ENCODE peak calls at places on chromosome 6, in six cellular contexts. A is BJ; G is prostate gland; F is PC-3; S is CD4-positive, CD25-positive, alpha-beta regulatory T cell; C is CD8-positive, alpha-beta T cell. X is an unnamed sample. For H3K27me3, the result is how much of the 10 kb centered on the place peaks cover.

GRCh38 chr6:119350202-119351004 is 842 bp upstream of the MAN1A1 start:
- DNase-seq in A (no peak), G (no peak), F (peak), S (peak), C (peak), X (peak)

GRCh38 chr6:37783025-37783825 is 36.3 kb upstream of the ZFAND3 start:
- DNase-seq in A (no peak), G (no peak), F (peak), S (no peak), C (no peak), X (peak)

GRCh38 chr6:115460913-115461312 is 599.8 kb downstream of the FRK start:
- DNase-seq in A (no peak), G (no peak), F (no peak), S (no peak), C (no peak), X (no peak)

GRCh38 chr6:169962604-169963469 is 211.4 kb downstream of the ERMARD start:
- DNase-seq in A (no peak), G (no peak), F (no peak), S (no peak), C (peak), X (no peak)

GRCh38 chr6:107318100-107318736 is 141.1 kb downstream of the PDSS2 start:
- DNase-seq in A (no peak), G (peak), F (peak), S (peak), C (no peak), X (peak)

GRCh38 chr6:52548353-52548713 is 28.5 kb downstream of the TRAM2 start:
- DNase-seq in A (no peak), G (no peak), F (no peak), S (no peak), C (no peak), X (no peak)

GRCh38 chr6:24581084-24581669 is 64.8 kb downstream of the KIAA0319 start:
- DNase-seq in A (no peak), G (peak), F (peak), S (peak), C (peak), X (peak)

GRCh38 chr6:1640476-1640875 is 30.8 kb downstream of the FOXC1 start:
- DNase-seq in A (no peak), G (no peak), F (no peak), S (no peak), C (no peak), X (no peak)

GRCh38 chr6:14354919-14355572 is 237.5 kb downstream of the CD83 start:
- DNase-seq in A (peak), G (peak), F (peak), S (no peak), C (no peak), X (peak)

GRCh38 chr6:71737953-71738352 is 148.4 kb upstream of the RIMS1 start:
- DNase-seq in A (no peak), G (no peak), F (no peak), S (no peak), C (no peak), X (no peak)

GRCh38 chr6:81304486-81304885 is 448.0 kb downstream of the TENT5A start:
- DNase-seq in A (no peak), G (no peak), F (no peak), S (no peak), C (no peak), X (peak)

GRCh38 chr6:13641315-13641714 is 26.2 kb downstream of the NOL7 start:
- DNase-seq in A (no peak), G (no peak), F (no peak), S (no peak), C (no peak), X (peak)

GRCh38 chr6:94049001-94049400 is 629.6 kb upstream of the EPHA7 start:
- DNase-seq in A (no peak), G (no peak), F (no peak), S (no peak), C (no peak), X (no peak)

GRCh38 chr6:36129889-36130671 is at the start of gene MAPK13:
- DNase-seq in A (no peak), G (peak), F (peak), S (peak), C (no peak), X (peak)

GRCh38 chr6:47358440-47359225 is 48.9 kb upstream of the TNFRSF21 start:
- DNase-seq in A (no peak), G (no peak), F (no peak), S (no peak), C (no peak), X (no peak)

GRCh38 chr6:117956386-117956785 is 49.3 kb downstream of the SLC35F1 start:
- DNase-seq in A (no peak), G (no peak), F (peak), S (no peak), C (no peak), X (no peak)

GRCh38 chr6:148935705-148936306 is 189.0 kb downstream of the UST start:
- DNase-seq in A (no peak), G (no peak), F (peak), S (no peak), C (no peak), X (peak)

GRCh38 chr6:97215157-97215769 is 67.8 kb downstream of the MMS22L start:
- DNase-seq in A (peak), G (no peak), F (peak), S (peak), C (no peak), X (peak)

GRCh38 chr6:42889815-42890214 is 10.4 kb downstream of the RPL7L1 start:
- DNase-seq in A (no peak), G (no peak), F (peak), S (peak), C (no peak), X (no peak)

GRCh38 chr6:142902636-142903053 is 42.3 kb downstream of the HIVEP2 start:
- DNase-seq in A (peak), G (no peak), F (peak), S (peak), C (peak), X (peak)

GRCh38 chr6:25137497-25137896 is 141.7 kb upstream of the CARMIL1 start:
- DNase-seq in A (no peak), G (no peak), F (no peak), S (peak), C (no peak), X (peak)

GRCh38 chr6:7939186-7939863 is 28.7 kb upstream of the TXNDC5 start:
- DNase-seq in A (no peak), G (no peak), F (no peak), S (no peak), C (no peak), X (peak)

GRCh38 chr6:165961236-165961751 is 206.4 kb downstream of the TBXT start:
- DNase-seq in A (no peak), G (no peak), F (no peak), S (no peak), C (no peak), X (no peak)

GRCh38 chr6:105794870-105795269 is 291.3 kb upstream of the PRDM1 start:
- DNase-seq in A (no peak), G (no peak), F (peak), S (no peak), C (no peak), X (no peak)

GRCh38 chr6:128139519-128139918 is 238.7 kb upstream of the THEMIS start:
- DNase-seq in A (no peak), G (no peak), F (peak), S (no peak), C (no peak), X (peak)

GRCh38 chr6:112241820-112242443 is 12.4 kb downstream of the LAMA4 start:
- DNase-seq in A (no peak), G (no peak), F (no peak), S (no peak), C (no peak), X (no peak)

GRCh38 chr6:35072698-35073055 is 68.5 kb downstream of the TCP11 start:
- DNase-seq in A (no peak), G (no peak), F (no peak), S (no peak), C (no peak), X (no peak)

GRCh38 chr6:1296542-1296941 is 15.4 kb upstream of the FOXQ1 start:
- DNase-seq in A (no peak), G (no peak), F (peak), S (no peak), C (no peak), X (peak)

GRCh38 chr6:106560966-106561740 is 68.1 kb downstream of the RTN4IP1 start:
- DNase-seq in A (no peak), G (no peak), F (no peak), S (no peak), C (no peak), X (peak)

GRCh38 chr6:155419161-155419560 is 36.5 kb downstream of the NOX3 start:
- DNase-seq in A (no peak), G (no peak), F (no peak), S (no peak), C (no peak), X (peak)

GRCh38 chr6:17393335-17394191 is at the start of gene CAP2:
- DNase-seq in A (peak), G (peak), F (peak), S (no peak), C (no peak), X (peak)

GRCh38 chr6:107491059-107491609 is 1.2 kb downstream of the SOBP start:
- DNase-seq in A (no peak), G (peak), F (no peak), S (no peak), C (peak), X (peak)

GRCh38 chr6:30508890-30509736 is 19.8 kb downstream of the HLA-E start:
- DNase-seq in A (no peak), G (no peak), F (peak), S (peak), C (peak), X (no peak)

GRCh38 chr6:23454090-23454998 is 671.7 kb upstream of the NRSN1 start:
- DNase-seq in A (no peak), G (no peak), F (peak), S (no peak), C (no peak), X (peak)

GRCh38 chr6:129901910-129902309 is 40.8 kb upstream of the TMEM244 start:
- DNase-seq in A (no peak), G (no peak), F (peak), S (no peak), C (no peak), X (no peak)

GRCh38 chr6:24798740-24799540 is at the start of gene ARMH2:
- DNase-seq in A (no peak), G (no peak), F (no peak), S (no peak), C (no peak), X (no peak)

DNA sequence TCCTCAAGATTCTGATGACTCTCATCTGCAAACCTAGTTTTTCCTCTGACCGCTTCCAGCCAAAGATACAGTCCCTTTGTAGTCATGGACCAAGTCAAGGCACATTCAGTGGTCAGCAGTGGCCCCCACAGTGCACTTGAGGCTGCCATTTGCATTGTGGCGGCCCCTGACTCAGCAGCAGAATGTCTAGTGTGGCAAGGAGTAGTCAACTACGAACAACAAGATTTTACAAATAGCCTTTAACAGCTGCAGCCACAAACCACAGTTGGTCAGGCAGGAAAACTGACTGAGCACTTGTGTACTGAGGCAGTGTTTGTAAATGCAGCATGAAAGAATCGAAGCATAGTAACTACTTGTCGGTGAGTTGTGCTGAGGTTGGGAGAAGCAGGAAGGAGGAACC is 49.6 kb downstream of the SLC2A12 start:
- DNase-seq in A (no peak), G (no peak), F (no peak), S (no peak), C (no peak), X (no peak)
- H3K4me3 ChIP-seq in A (no peak), G (no peak), F (no peak), S (no peak), C (no peak), X (no peak)

GRCh38 chr6:3235486-3235885 is 8.0 kb upstream of the TUBB2B start:
- DNase-seq in A (no peak), G (no peak), F (no peak), S (no peak), C (no peak), X (no peak)
- H3K27me3 ChIP-seq in A (under half), G (under half), F (under half), S (under half), C (under half), X (half or more)

GRCh38 chr6:138231399-138231886 is 13.2 kb upstream of the PBOV1 start:
- DNase-seq in A (no peak), G (peak), F (peak), S (no peak), C (no peak), X (no peak)
- H3K4me3 ChIP-seq in A (no peak), G (no peak), F (peak), S (no peak), C (no peak), X (no peak)

DNA sequence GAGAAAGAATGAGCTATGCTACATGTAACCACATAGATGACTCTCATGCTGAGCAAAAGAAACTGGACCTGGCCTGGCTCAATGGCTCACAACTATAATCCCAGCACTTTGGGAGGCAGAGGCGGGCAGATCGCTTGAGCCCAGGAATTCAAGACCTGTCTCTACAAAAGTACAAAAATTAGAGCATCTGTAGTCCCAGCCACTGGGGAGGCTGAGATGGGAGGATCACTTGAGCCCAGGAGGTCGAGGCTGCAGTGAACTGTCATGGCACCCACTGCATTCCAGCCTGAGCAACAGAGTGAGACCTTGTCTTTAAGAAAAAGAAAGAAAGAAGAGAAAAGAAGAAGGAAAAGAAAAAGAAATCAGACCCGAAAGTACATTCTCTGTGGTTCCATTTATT is 41.7 kb downstream of the NCR2 start:
- DNase-seq in A (no peak), G (no peak), F (no peak), S (no peak), C (no peak), X (no peak)
- H3K27me3 ChIP-seq in A (under half), G (under half), F (half or more), S (under half), C (under half), X (half or more)

GRCh38 chr6:168440520-168441433 is at the start of gene SMOC2:
- DNase-seq in A (no peak), G (peak), F (no peak), S (no peak), C (no peak), X (no peak)
- H3K4me3 ChIP-seq in A (no peak), G (peak), F (no peak), S (no peak), C (no peak), X (peak)

DNA sequence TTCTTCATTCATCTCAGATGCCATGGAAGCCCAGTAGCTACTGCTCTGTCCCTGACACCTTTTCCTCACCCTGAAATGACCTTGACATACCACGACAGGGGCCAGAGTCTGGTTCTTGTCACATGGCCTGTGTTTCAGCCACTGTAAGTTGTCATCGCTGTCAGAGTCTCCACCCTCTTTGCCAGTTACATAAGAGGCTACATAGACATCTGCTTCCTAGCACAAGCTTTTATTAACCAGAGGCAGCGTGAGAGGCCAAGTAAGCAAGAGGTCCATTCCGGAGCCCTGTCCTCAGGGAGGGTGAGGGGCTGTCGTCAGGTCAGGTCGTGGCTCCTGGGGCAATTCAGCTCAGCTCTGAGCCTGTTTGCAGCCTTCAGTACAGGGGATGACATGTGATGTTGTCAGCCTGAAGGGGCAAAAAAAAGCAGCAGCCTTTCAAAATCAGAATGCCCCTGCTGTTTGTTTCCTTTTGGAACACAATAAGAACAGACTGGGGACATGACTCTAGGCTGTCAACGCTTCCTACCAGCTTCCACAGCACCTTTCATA is 146.3 kb downstream of the MTFR2 start:
- DNase-seq in A (no peak), G (no peak), F (no peak), S (no peak), C (no peak), X (no peak)
- H3K27me3 ChIP-seq in A (under half), G (under half), F (under half), S (under half), C (under half), X (under half)